ENCODE peak calls at places on chromosomes 6 and 20, in eight cellular contexts. One of them, this sample, is unnamed. For H3K9me3, the result is how much of the 10 kb centered on the place peaks cover.

GRCh38 chr20:39756828-39757227 is 794.7 kb downstream of the DHX35 start:
- DNase-seq in colonic mucosa: no peak
- DNase-seq in Peyer's patch: no peak
- DNase-seq in Panc1: no peak
- DNase-seq in SJSA1: no peak
- DNase-seq in A549: no peak
- DNase-seq in GM23248: no peak
- DNase-seq in mammary epithelial cell: no peak
- DNase-seq in this sample: no peak

GRCh38 chr20:51800769-51801219 is 1.5 kb downstream of the SALL4 start:
- DNase-seq in Panc1: no peak
- DNase-seq in Peyer's patch: no peak
- DNase-seq in A549: peak
- DNase-seq in colonic mucosa: peak
- DNase-seq in GM23248: peak
- DNase-seq in SJSA1: peak
- DNase-seq in mammary epithelial cell: peak
- DNase-seq in this sample: no peak

GRCh38 chr20:25136643-25137559 is 55.0 kb upstream of the VSX1 start:
- DNase-seq in SJSA1: peak
- DNase-seq in GM23248: peak
- DNase-seq in A549: peak
- DNase-seq in mammary epithelial cell: peak
- DNase-seq in Panc1: peak
- DNase-seq in colonic mucosa: peak
- DNase-seq in Peyer's patch: no peak
- DNase-seq in this sample: no peak

GRCh38 chr6:156658596-156659316 is 118.4 kb upstream of the ARID1B start:
- DNase-seq in Peyer's patch: no peak
- DNase-seq in Panc1: no peak
- DNase-seq in mammary epithelial cell: no peak
- DNase-seq in A549: no peak
- DNase-seq in colonic mucosa: no peak
- DNase-seq in SJSA1: no peak
- DNase-seq in GM23248: peak
- DNase-seq in this sample: no peak

GRCh38 chr6:11196511-11197174 is 35.8 kb downstream of the NEDD9 start:
- DNase-seq in SJSA1: peak
- DNase-seq in mammary epithelial cell: no peak
- DNase-seq in Peyer's patch: no peak
- DNase-seq in GM23248: no peak
- DNase-seq in colonic mucosa: no peak
- DNase-seq in A549: no peak
- DNase-seq in Panc1: no peak
- DNase-seq in this sample: no peak

GRCh38 chr6:131755597-131755996 is 44.8 kb upstream of the CTAGE9 start:
- DNase-seq in SJSA1: no peak
- DNase-seq in Panc1: peak
- DNase-seq in GM23248: peak
- DNase-seq in mammary epithelial cell: peak
- DNase-seq in Peyer's patch: no peak
- DNase-seq in colonic mucosa: no peak
- DNase-seq in A549: no peak
- DNase-seq in this sample: no peak

GRCh38 chr6:30781362-30781696 is 37.0 kb upstream of the IER3 start:
- DNase-seq in GM23248: no peak
- DNase-seq in mammary epithelial cell: no peak
- DNase-seq in Peyer's patch: no peak
- DNase-seq in SJSA1: no peak
- DNase-seq in A549: no peak
- DNase-seq in colonic mucosa: no peak
- DNase-seq in Panc1: no peak
- DNase-seq in this sample: no peak

GRCh38 chr6:127951172-127951995 is 50.5 kb upstream of the THEMIS start:
- DNase-seq in mammary epithelial cell: no peak
- DNase-seq in colonic mucosa: no peak
- DNase-seq in A549: no peak
- DNase-seq in Panc1: no peak
- DNase-seq in SJSA1: no peak
- DNase-seq in Peyer's patch: no peak
- DNase-seq in GM23248: no peak
- DNase-seq in this sample: peak

GRCh38 chr6:43143235-43144124 is 27.6 kb upstream of the SRF start:
- DNase-seq in mammary epithelial cell: peak
- DNase-seq in A549: peak
- DNase-seq in colonic mucosa: peak
- DNase-seq in SJSA1: peak
- DNase-seq in Peyer's patch: peak
- DNase-seq in GM23248: peak
- DNase-seq in Panc1: no peak
- DNase-seq in this sample: peak

GRCh38 chr6:125191916-125192609 is 38.5 kb downstream of the TPD52L1 start:
- DNase-seq in mammary epithelial cell: peak
- DNase-seq in Peyer's patch: no peak
- DNase-seq in colonic mucosa: peak
- DNase-seq in A549: peak
- DNase-seq in GM23248: peak
- DNase-seq in Panc1: peak
- DNase-seq in SJSA1: peak
- DNase-seq in this sample: no peak

GRCh38 chr20:341682-342081 is 5.2 kb upstream of the NRSN2 start:
- DNase-seq in A549: peak
- DNase-seq in SJSA1: peak
- DNase-seq in mammary epithelial cell: peak
- DNase-seq in Panc1: peak
- DNase-seq in GM23248: peak
- DNase-seq in colonic mucosa: peak
- DNase-seq in Peyer's patch: no peak
- DNase-seq in this sample: no peak

GRCh38 chr6:44105993-44106740 is 21.1 kb downstream of the MRPL14 start:
- DNase-seq in mammary epithelial cell: no peak
- DNase-seq in GM23248: peak
- DNase-seq in Panc1: no peak
- DNase-seq in Peyer's patch: no peak
- DNase-seq in A549: no peak
- DNase-seq in colonic mucosa: no peak
- DNase-seq in SJSA1: no peak
- DNase-seq in this sample: no peak

GRCh38 chr6:24568687-24569086 is 73.9 kb downstream of the ALDH5A1 start:
- DNase-seq in GM23248: no peak
- DNase-seq in Panc1: no peak
- DNase-seq in Peyer's patch: no peak
- DNase-seq in A549: no peak
- DNase-seq in mammary epithelial cell: no peak
- DNase-seq in SJSA1: no peak
- DNase-seq in colonic mucosa: no peak
- DNase-seq in this sample: no peak

GRCh38 chr20:53891306-53891894 is 179.0 kb downstream of the BCAS1 start:
- DNase-seq in GM23248: peak
- DNase-seq in Peyer's patch: no peak
- DNase-seq in A549: no peak
- DNase-seq in Panc1: no peak
- DNase-seq in colonic mucosa: no peak
- DNase-seq in SJSA1: peak
- DNase-seq in mammary epithelial cell: no peak
- DNase-seq in this sample: no peak

GRCh38 chr20:51650685-51651134 is 108.2 kb upstream of the NFATC2 start:
- DNase-seq in colonic mucosa: no peak
- DNase-seq in mammary epithelial cell: peak
- DNase-seq in Peyer's patch: no peak
- DNase-seq in SJSA1: no peak
- DNase-seq in Panc1: no peak
- DNase-seq in GM23248: peak
- DNase-seq in A549: no peak
- DNase-seq in this sample: no peak

GRCh38 chr6:122845916-122846632 is 57.0 kb downstream of the SMPDL3A start:
- DNase-seq in GM23248: peak
- DNase-seq in mammary epithelial cell: no peak
- DNase-seq in A549: no peak
- DNase-seq in colonic mucosa: no peak
- DNase-seq in Peyer's patch: no peak
- DNase-seq in SJSA1: peak
- DNase-seq in Panc1: no peak
- DNase-seq in this sample: no peak

GRCh38 chr6:41645007-41645618 is 6.8 kb downstream of the MDFI start:
- DNase-seq in A549: no peak
- DNase-seq in Panc1: no peak
- DNase-seq in GM23248: no peak
- DNase-seq in mammary epithelial cell: no peak
- DNase-seq in SJSA1: no peak
- DNase-seq in Peyer's patch: no peak
- DNase-seq in colonic mucosa: no peak
- DNase-seq in this sample: no peak

GRCh38 chr20:18279231-18279630 is 9.1 kb upstream of the ZNF133 start:
- DNase-seq in Peyer's patch: no peak
- DNase-seq in SJSA1: no peak
- DNase-seq in Panc1: no peak
- DNase-seq in GM23248: peak
- DNase-seq in mammary epithelial cell: peak
- DNase-seq in colonic mucosa: no peak
- DNase-seq in A549: no peak
- DNase-seq in this sample: no peak

GRCh38 chr6:38719358-38719757 is 4.2 kb downstream of the DNAH8 start:
- DNase-seq in A549: no peak
- DNase-seq in GM23248: no peak
- DNase-seq in SJSA1: no peak
- DNase-seq in mammary epithelial cell: no peak
- DNase-seq in Panc1: no peak
- DNase-seq in Peyer's patch: no peak
- DNase-seq in colonic mucosa: no peak
- DNase-seq in this sample: no peak

GRCh38 chr6:104173680-104174079 is 686.0 kb downstream of the HACE1 start:
- DNase-seq in SJSA1: no peak
- DNase-seq in A549: no peak
- DNase-seq in mammary epithelial cell: no peak
- DNase-seq in Panc1: no peak
- DNase-seq in GM23248: no peak
- DNase-seq in Peyer's patch: no peak
- DNase-seq in colonic mucosa: no peak
- DNase-seq in this sample: no peak

GRCh38 chr20:37841991-37842390 is 60.9 kb upstream of the VSTM2L start:
- DNase-seq in GM23248: no peak
- DNase-seq in mammary epithelial cell: no peak
- DNase-seq in colonic mucosa: no peak
- DNase-seq in A549: no peak
- DNase-seq in Peyer's patch: no peak
- DNase-seq in Panc1: no peak
- DNase-seq in SJSA1: peak
- DNase-seq in this sample: no peak

DNA sequence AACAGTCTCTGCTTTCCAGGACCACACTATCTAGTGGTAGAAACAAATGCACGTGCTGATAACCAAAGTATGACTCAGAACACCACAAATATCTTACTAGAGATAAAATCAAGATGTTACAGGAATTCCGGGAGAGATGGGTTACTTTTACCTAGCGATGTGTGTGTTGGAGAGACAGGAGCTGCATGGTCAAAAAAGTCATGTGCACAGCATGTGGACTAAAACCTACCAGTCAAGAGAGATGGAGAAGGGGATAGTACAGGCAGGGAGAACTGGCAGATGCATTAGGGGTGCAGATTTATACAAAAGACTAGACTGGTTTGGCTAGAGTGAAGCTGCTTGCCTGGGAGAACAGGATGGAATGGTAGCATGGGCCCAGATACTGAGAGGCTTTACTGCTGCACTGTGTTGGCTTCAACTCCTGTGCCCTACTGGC is 75.3 kb upstream of the MRAP2 start:
- DNase-seq in A549: no peak
- DNase-seq in GM23248: no peak
- DNase-seq in SJSA1: no peak
- DNase-seq in colonic mucosa: no peak
- DNase-seq in Panc1: no peak
- DNase-seq in mammary epithelial cell: peak
- DNase-seq in Peyer's patch: no peak
- DNase-seq in this sample: no peak
- H3K9me3 ChIP-seq in A549: under half
- H3K9me3 ChIP-seq in GM23248: under half
- H3K9me3 ChIP-seq in SJSA1: under half
- H3K9me3 ChIP-seq in colonic mucosa: under half
- H3K9me3 ChIP-seq in Panc1: under half
- H3K9me3 ChIP-seq in mammary epithelial cell: under half
- H3K9me3 ChIP-seq in Peyer's patch: under half
- H3K9me3 ChIP-seq in this sample: under half

DNA sequence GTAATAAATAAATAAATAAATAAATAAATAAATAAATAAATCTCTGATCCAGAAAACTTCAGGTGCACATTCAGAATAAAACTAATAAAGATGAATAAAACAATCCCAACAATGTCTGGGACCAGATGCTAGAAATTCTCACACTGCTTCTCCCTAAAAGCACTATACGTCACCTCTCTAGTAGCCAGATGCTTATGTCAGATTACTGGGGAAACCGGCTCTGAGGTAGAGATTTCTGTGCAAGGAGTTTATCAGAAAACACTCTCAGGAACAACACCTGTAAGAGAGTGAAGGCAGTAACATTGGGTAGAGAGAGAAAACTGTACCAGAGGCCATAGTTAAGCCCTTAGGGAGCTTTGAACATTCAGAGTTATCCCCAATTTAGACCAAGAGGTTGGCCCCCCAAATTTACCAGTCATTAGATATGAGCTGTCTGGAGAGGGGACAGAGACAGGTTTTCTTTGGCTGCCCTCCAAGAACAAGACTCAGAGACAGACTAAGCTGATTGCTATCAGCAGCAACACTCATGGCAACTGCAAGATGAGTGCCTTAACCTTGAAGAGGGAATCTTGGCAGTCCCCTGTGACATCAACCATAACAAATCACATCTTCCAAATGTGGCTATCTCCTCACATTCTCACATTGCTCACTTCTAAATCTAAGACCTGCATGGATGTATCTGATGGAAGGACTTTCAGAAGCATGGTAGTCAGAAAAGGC is 151.2 kb upstream of the BMP5 start:
- DNase-seq in GM23248: no peak
- DNase-seq in Panc1: no peak
- DNase-seq in Peyer's patch: no peak
- DNase-seq in A549: no peak
- DNase-seq in colonic mucosa: no peak
- DNase-seq in mammary epithelial cell: peak
- DNase-seq in SJSA1: no peak
- DNase-seq in this sample: no peak
- H3K27ac ChIP-seq in GM23248: no peak
- H3K27ac ChIP-seq in Panc1: no peak
- H3K27ac ChIP-seq in Peyer's patch: no peak
- H3K27ac ChIP-seq in A549: no peak
- H3K27ac ChIP-seq in colonic mucosa: no peak
- H3K27ac ChIP-seq in mammary epithelial cell: no peak
- H3K27ac ChIP-seq in SJSA1: no peak
- H3K27ac ChIP-seq in this sample: no peak

GRCh38 chr20:36836591-36837329 is 39.2 kb upstream of the TLDC2 start:
- DNase-seq in A549: peak
- DNase-seq in GM23248: peak
- DNase-seq in SJSA1: peak
- DNase-seq in mammary epithelial cell: no peak
- DNase-seq in Panc1: peak
- DNase-seq in colonic mucosa: peak
- DNase-seq in Peyer's patch: peak
- DNase-seq in this sample: no peak
- H3K9me3 ChIP-seq in A549: under half
- H3K9me3 ChIP-seq in GM23248: under half
- H3K9me3 ChIP-seq in SJSA1: under half
- H3K9me3 ChIP-seq in mammary epithelial cell: under half
- H3K9me3 ChIP-seq in Panc1: under half
- H3K9me3 ChIP-seq in colonic mucosa: under half
- H3K9me3 ChIP-seq in Peyer's patch: under half
- H3K9me3 ChIP-seq in this sample: under half

GRCh38 chr6:79422666-79423065 is 114.6 kb downstream of the LCA5 start:
- DNase-seq in colonic mucosa: no peak
- DNase-seq in mammary epithelial cell: no peak
- DNase-seq in Panc1: no peak
- DNase-seq in SJSA1: no peak
- DNase-seq in A549: no peak
- DNase-seq in Peyer's patch: no peak
- DNase-seq in GM23248: no peak
- DNase-seq in this sample: no peak
- H3K27ac ChIP-seq in colonic mucosa: no peak
- H3K27ac ChIP-seq in mammary epithelial cell: no peak
- H3K27ac ChIP-seq in Panc1: no peak
- H3K27ac ChIP-seq in SJSA1: no peak
- H3K27ac ChIP-seq in A549: no peak
- H3K27ac ChIP-seq in Peyer's patch: no peak
- H3K27ac ChIP-seq in GM23248: no peak
- H3K27ac ChIP-seq in this sample: no peak

This sample was measured in CD4-positive, CD25-positive, alpha-beta regulatory T cell.